ENCODE peak calls at places on chromosomes 12 and 14, in nine cellular contexts. C, P, M, O, K, E, F, U and Q are unnamed samples.

GRCh38 chr12:120397827-120398563 is 29.0 kb upstream of the MSI1 start:
- DNase-seq in C (no peak), P (no peak), M (no peak), O (no peak), K (no peak), E (no peak), F (no peak), U (no peak), Q (peak)

GRCh38 chr14:32307881-32308582 is 21.1 kb upstream of the AKAP6 start:
- DNase-seq in C (no peak), P (peak), M (no peak), O (no peak), K (no peak), E (no peak), F (no peak), U (no peak), Q (no peak)

GRCh38 chr12:40229690-40230651 is 5.2 kb downstream of the LRRK2 start:
- DNase-seq in C (no peak), P (no peak), M (no peak), O (no peak), K (no peak), E (no peak), F (no peak), U (no peak), Q (no peak)

GRCh38 chr12:64800640-64801039 is 23.8 kb upstream of the TBC1D30 start:
- DNase-seq in C (no peak), P (no peak), M (no peak), O (no peak), K (no peak), E (no peak), F (no peak), U (no peak), Q (no peak)

GRCh38 chr12:106309671-106310313 is 7.3 kb downstream of the TCP11L2 start:
- DNase-seq in C (no peak), P (no peak), M (peak), O (no peak), K (no peak), E (no peak), F (no peak), U (peak), Q (no peak)

GRCh38 chr14:52267501-52268190 is at the start of gene PTGDR:
- DNase-seq in C (no peak), P (no peak), M (no peak), O (peak), K (peak), E (no peak), F (no peak), U (no peak), Q (no peak)

GRCh38 chr12:132508860-132509732 is 19.1 kb downstream of the FBRSL1 start:
- DNase-seq in C (no peak), P (no peak), M (no peak), O (no peak), K (no peak), E (no peak), F (no peak), U (no peak), Q (no peak)

GRCh38 chr12:80754259-80754658 is 37.5 kb downstream of the MYF5 start:
- DNase-seq in C (no peak), P (no peak), M (no peak), O (no peak), K (no peak), E (no peak), F (no peak), U (no peak), Q (no peak)

GRCh38 chr12:68358532-68359485 is 26.6 kb upstream of the MDM1 start:
- DNase-seq in C (no peak), P (peak), M (peak), O (peak), K (peak), E (peak), F (peak), U (peak), Q (no peak)

GRCh38 chr12:15209782-15210181 is 11.4 kb downstream of the RERG start:
- DNase-seq in C (no peak), P (no peak), M (peak), O (no peak), K (no peak), E (no peak), F (no peak), U (peak), Q (no peak)

GRCh38 chr12:115338566-115339294 is 654.8 kb upstream of the TBX3 start:
- DNase-seq in C (no peak), P (no peak), M (no peak), O (no peak), K (no peak), E (peak), F (no peak), U (no peak), Q (no peak)

GRCh38 chr14:50823051-50823762 is 7.8 kb downstream of the NIN start:
- DNase-seq in C (no peak), P (peak), M (no peak), O (no peak), K (peak), E (no peak), F (no peak), U (no peak), Q (no peak)

GRCh38 chr12:109477185-109477962 is at the start of the genes KCTD10 and UBE3B:
- DNase-seq in C (peak), P (peak), M (peak), O (peak), K (peak), E (peak), F (peak), U (peak), Q (peak)

GRCh38 chr12:45415393-45415817 is 199.5 kb downstream of the ANO6 start:
- DNase-seq in C (no peak), P (no peak), M (peak), O (peak), K (peak), E (peak), F (peak), U (peak), Q (no peak)

GRCh38 chr14:72643317-72643801 is 250.5 kb downstream of the DPF3 start:
- DNase-seq in C (no peak), P (no peak), M (peak), O (peak), K (no peak), E (peak), F (no peak), U (peak), Q (no peak)

GRCh38 chr14:84454114-84454513 is 1075.8 kb upstream of the FLRT2 start:
- DNase-seq in C (no peak), P (no peak), M (no peak), O (no peak), K (no peak), E (no peak), F (no peak), U (no peak), Q (no peak)

GRCh38 chr12:91551242-91551641 is 368.6 kb upstream of the DCN start:
- DNase-seq in C (no peak), P (no peak), M (no peak), O (no peak), K (no peak), E (no peak), F (no peak), U (no peak), Q (no peak)

GRCh38 chr14:72583316-72584272 is 310.3 kb downstream of the DPF3 start:
- DNase-seq in C (no peak), P (no peak), M (no peak), O (no peak), K (no peak), E (no peak), F (no peak), U (no peak), Q (no peak)

GRCh38 chr12:39412210-39412609 is 30.7 kb downstream of the KIF21A start:
- DNase-seq in C (no peak), P (peak), M (no peak), O (no peak), K (no peak), E (no peak), F (no peak), U (no peak), Q (no peak)

GRCh38 chr14:50001999-50002925 is 109.4 kb downstream of the ARF6 start:
- DNase-seq in C (no peak), P (no peak), M (peak), O (no peak), K (peak), E (no peak), F (no peak), U (no peak), Q (no peak)

GRCh38 chr12:130070017-130070653 is 92.1 kb upstream of the FZD10 start:
- DNase-seq in C (no peak), P (no peak), M (no peak), O (peak), K (no peak), E (no peak), F (no peak), U (no peak), Q (no peak)

GRCh38 chr12:113298861-113299545 is 35.9 kb downstream of the SLC8B1 start:
- DNase-seq in C (no peak), P (no peak), M (no peak), O (peak), K (no peak), E (no peak), F (no peak), U (peak), Q (no peak)

GRCh38 chr12:31853977-31854376 is 105.2 kb upstream of the RESF1 start:
- DNase-seq in C (no peak), P (no peak), M (no peak), O (no peak), K (no peak), E (no peak), F (no peak), U (no peak), Q (no peak)

GRCh38 chr12:122945047-122945592 is 21.1 kb downstream of the ABCB9 start:
- DNase-seq in C (no peak), P (no peak), M (no peak), O (no peak), K (no peak), E (no peak), F (no peak), U (no peak), Q (no peak)

GRCh38 chr14:86221755-86222154 is 691.8 kb downstream of the FLRT2 start:
- DNase-seq in C (no peak), P (no peak), M (no peak), O (no peak), K (no peak), E (no peak), F (no peak), U (no peak), Q (no peak)

GRCh38 chr12:9741726-9742125 is 8.8 kb upstream of the CLECL1 start:
- DNase-seq in C (no peak), P (no peak), M (no peak), O (no peak), K (peak), E (no peak), F (no peak), U (no peak), Q (no peak)

GRCh38 chr14:31083781-31084180 is 57.6 kb upstream of the STRN3 start:
- DNase-seq in C (no peak), P (no peak), M (no peak), O (no peak), K (no peak), E (no peak), F (no peak), U (no peak), Q (no peak)

GRCh38 chr12:9961106-9961505 is 10.1 kb upstream of the CLEC12A start:
- DNase-seq in C (no peak), P (no peak), M (no peak), O (no peak), K (no peak), E (no peak), F (no peak), U (no peak), Q (no peak)

GRCh38 chr14:25756880-25757279 is 706.9 kb upstream of the STXBP6 start:
- DNase-seq in C (no peak), P (no peak), M (no peak), O (no peak), K (no peak), E (no peak), F (no peak), U (no peak), Q (no peak)

GRCh38 chr14:100660498-100661339 is 66.0 kb upstream of the DLK1 start:
- DNase-seq in C (no peak), P (no peak), M (peak), O (no peak), K (no peak), E (no peak), F (no peak), U (no peak), Q (no peak)

GRCh38 chr12:71295913-71296312 is 138.1 kb upstream of the TSPAN8 start:
- DNase-seq in C (no peak), P (no peak), M (no peak), O (no peak), K (no peak), E (no peak), F (no peak), U (no peak), Q (no peak)

GRCh38 chr12:80539029-80539428 is 95.0 kb downstream of the PTPRQ start:
- DNase-seq in C (no peak), P (no peak), M (no peak), O (no peak), K (no peak), E (no peak), F (no peak), U (no peak), Q (no peak)